ENCODE peak calls at places on chromosomes 1 and 21, in ten cellular contexts. P, Z, H, Y, C, O, V, F, N and Q are unnamed samples.

GRCh38 chr1:61950418-61950817 is 208.1 kb downstream of the PATJ start:
- DNase-seq in N (peak), P (no peak), O (no peak), Z (no peak), Y (no peak), F (no peak), H (no peak), C (no peak), V (no peak), Q (no peak)

GRCh38 chr1:207049974-207050391 is 1.0 kb downstream of the YOD1 start:
- DNase-seq in P (peak), H (no peak), O (peak), V (no peak), F (peak), C (peak), N (peak), Y (peak), Z (peak), Q (peak)

GRCh38 chr1:15475737-15476314 is at the start of gene CELA2B:
- DNase-seq in P (no peak), Z (no peak), H (no peak), Y (no peak), V (no peak), N (no peak), O (no peak), C (no peak), F (no peak), Q (no peak)

GRCh38 chr1:244603498-244603897 is 49.4 kb upstream of the DESI2 start:
- DNase-seq in C (peak), P (peak), Y (no peak), O (peak), V (no peak), Z (no peak), F (no peak), N (peak), H (no peak), Q (peak)

GRCh38 chr21:36211660-36212512 is 55.3 kb downstream of the DOP1B start:
- DNase-seq in F (no peak), V (no peak), C (no peak), Z (no peak), Y (no peak), O (no peak), H (no peak), N (peak), P (no peak), Q (no peak)

GRCh38 chr1:197467881-197468280 is 199.8 kb downstream of the CRB1 start:
- DNase-seq in O (no peak), V (no peak), Z (no peak), C (no peak), F (no peak), N (peak), H (no peak), Y (no peak), P (no peak), Q (no peak)

GRCh38 chr1:32521165-32521564 is 18.1 kb upstream of the ZBTB8A start:
- DNase-seq in F (no peak), Y (no peak), O (no peak), H (no peak), N (no peak), C (no peak), V (no peak), P (no peak), Z (no peak), Q (no peak)

GRCh38 chr1:156676820-156677615 is at the start of gene NES:
- DNase-seq in O (peak), Y (peak), C (no peak), P (no peak), V (no peak), F (no peak), Z (no peak), H (no peak), N (peak), Q (peak)

GRCh38 chr1:84367219-84367618 is 31.1 kb upstream of the DNASE2B start:
- DNase-seq in Z (no peak), Y (no peak), O (no peak), V (no peak), N (no peak), H (no peak), C (no peak), F (no peak), P (no peak), Q (no peak)

GRCh38 chr1:44377925-44378784 is 23.1 kb upstream of the ERI3 start:
- DNase-seq in V (peak), C (peak), N (peak), P (peak), H (no peak), F (no peak), O (peak), Y (peak), Z (peak), Q (peak)

GRCh38 chr1:51032936-51033335 is 62.9 kb downstream of the CDKN2C start:
- DNase-seq in V (no peak), P (no peak), N (no peak), Z (no peak), C (no peak), Y (no peak), O (no peak), F (no peak), H (no peak), Q (no peak)

GRCh38 chr1:53462769-53463501 is 3.7 kb downstream of the DMRTB1 start:
- DNase-seq in O (no peak), P (no peak), C (no peak), H (no peak), Y (no peak), F (no peak), V (no peak), Z (no peak), N (no peak), Q (no peak)

GRCh38 chr1:34332996-34333395 is 156.3 kb downstream of the C1orf94 start:
- DNase-seq in C (no peak), O (no peak), Z (no peak), N (no peak), H (no peak), Y (no peak), V (no peak), F (no peak), P (no peak), Q (no peak)

GRCh38 chr1:226107471-226108460 is 45.2 kb downstream of the H3-3A start:
- DNase-seq in O (no peak), H (no peak), N (no peak), P (peak), Y (no peak), F (no peak), C (no peak), Z (no peak), V (no peak), Q (no peak)

GRCh38 chr1:115761601-115762302 is 6.8 kb downstream of the CASQ2 start:
- DNase-seq in C (no peak), P (no peak), H (no peak), V (no peak), F (no peak), O (no peak), N (peak), Y (peak), Z (no peak), Q (no peak)

GRCh38 chr1:18201997-18202719 is 94.6 kb downstream of the IGSF21 start:
- DNase-seq in C (no peak), O (peak), P (no peak), V (no peak), H (no peak), Z (no peak), N (no peak), Y (no peak), F (no peak), Q (no peak)

GRCh38 chr1:65476327-65476726 is 55.9 kb downstream of the LEPR start:
- DNase-seq in C (no peak), O (no peak), P (no peak), V (no peak), H (no peak), N (no peak), Y (no peak), F (no peak), Z (no peak), Q (no peak)

GRCh38 chr1:47559944-47560695 is 122.3 kb downstream of the FOXD2 start:
- DNase-seq in F (no peak), C (no peak), Y (peak), P (no peak), V (no peak), N (no peak), O (no peak), Z (no peak), H (no peak), Q (no peak)

GRCh38 chr21:31798842-31799691 is 67.1 kb upstream of the SCAF4 start:
- DNase-seq in V (no peak), P (no peak), Y (no peak), H (no peak), O (no peak), C (no peak), F (no peak), Z (no peak), N (no peak), Q (no peak)

GRCh38 chr1:156276966-156277381 is 5.7 kb downstream of the SMG5 start:
- DNase-seq in Y (no peak), V (no peak), Z (no peak), P (no peak), F (no peak), O (no peak), H (no peak), C (no peak), N (peak), Q (no peak)

GRCh38 chr1:4268890-4269286 is 368.8 kb upstream of the C1orf174 start:
- DNase-seq in V (no peak), C (no peak), Y (no peak), O (no peak), H (no peak), F (no peak), Z (no peak), N (no peak), P (no peak), Q (no peak)

GRCh38 chr1:25148673-25149300 is 83.5 kb downstream of the SYF2 start:
- DNase-seq in V (peak), O (peak), Z (peak), P (peak), H (no peak), N (peak), C (peak), Y (peak), F (no peak), Q (no peak)

GRCh38 chr1:47190807-47191206 is 971 bp upstream of the PDZK1IP1 start:
- DNase-seq in O (no peak), F (no peak), C (no peak), H (no peak), Y (no peak), P (no peak), V (no peak), Z (no peak), N (no peak), Q (no peak)

GRCh38 chr21:29256125-29256895 is 42.4 kb upstream of the BACH1 start:
- DNase-seq in F (no peak), H (no peak), V (no peak), C (no peak), P (no peak), O (no peak), N (no peak), Y (no peak), Z (no peak), Q (no peak)

GRCh38 chr1:9352364-9353140 is 59.9 kb downstream of the SPSB1 start:
- DNase-seq in V (no peak), F (no peak), N (no peak), O (peak), Z (no peak), Y (no peak), H (no peak), P (no peak), C (no peak), Q (peak)

GRCh38 chr1:98119793-98120192 is 199.0 kb upstream of the DPYD start:
- DNase-seq in H (no peak), Z (no peak), N (peak), P (no peak), F (no peak), V (no peak), Y (no peak), O (no peak), C (no peak), Q (no peak)

GRCh38 chr1:199123615-199124014 is 484.8 kb downstream of the PTPRC start:
- DNase-seq in H (no peak), V (no peak), O (no peak), Y (no peak), Z (no peak), C (peak), F (no peak), P (no peak), N (peak), Q (no peak)

GRCh38 chr1:8424539-8425116 is 106.7 kb downstream of the SLC45A1 start:
- DNase-seq in O (peak), Z (peak), V (no peak), Y (peak), F (peak), C (peak), P (peak), H (peak), N (peak), Q (no peak)

GRCh38 chr1:39407889-39408640 is 83.4 kb upstream of the BMP8A start:
- DNase-seq in H (no peak), V (no peak), N (no peak), Z (no peak), Y (peak), F (no peak), O (no peak), P (no peak), C (no peak), Q (peak)

GRCh38 chr1:162302660-162303344 is 73.9 kb downstream of the SPATA46 start:
- DNase-seq in Z (no peak), P (no peak), N (peak), C (no peak), F (no peak), H (no peak), Y (no peak), O (no peak), V (no peak), Q (no peak)

GRCh38 chr1:215273838-215274516 is 191.4 kb downstream of the KCNK2 start:
- DNase-seq in N (peak), P (no peak), F (no peak), O (no peak), Y (no peak), H (no peak), C (no peak), V (no peak), Z (no peak), Q (no peak)

GRCh38 chr1:154895779-154896178 is 25.7 kb upstream of the KCNN3 start:
- DNase-seq in N (no peak), H (no peak), Z (no peak), Y (no peak), O (no peak), P (no peak), V (no peak), F (no peak), C (no peak), Q (no peak)

GRCh38 chr1:24062221-24062620 is 49.7 kb downstream of the MYOM3 start:
- DNase-seq in C (no peak), H (no peak), V (no peak), N (no peak), F (no peak), P (no peak), Z (no peak), Y (no peak), O (no peak), Q (no peak)

GRCh38 chr1:180309338-180309737 is 79.3 kb downstream of the LHX4 start:
- DNase-seq in C (no peak), N (peak), H (no peak), Y (no peak), O (no peak), V (no peak), Z (no peak), P (no peak), F (no peak), Q (no peak)

GRCh38 chr1:16006552-16007485 is 2.8 kb downstream of the SRARP start:
- DNase-seq in O (no peak), Z (no peak), C (no peak), V (no peak), F (no peak), Y (no peak), P (no peak), H (no peak), N (peak), Q (no peak)

GRCh38 chr21:32626633-32627196 is 14.5 kb upstream of the CFAP298 start:
- DNase-seq in F (no peak), C (no peak), Y (no peak), O (no peak), N (peak), P (no peak), Z (no peak), V (no peak), H (no peak), Q (no peak)

GRCh38 chr1:240352769-240353168 is 259.2 kb downstream of the GREM2 start:
- DNase-seq in Y (no peak), Z (no peak), P (no peak), C (no peak), H (no peak), V (no peak), O (no peak), F (no peak), N (peak), Q (no peak)

GRCh38 chr1:39104158-39105060 is 78.3 kb downstream of the NDUFS5 start:
- DNase-seq in C (no peak), O (peak), P (no peak), Y (no peak), N (peak), F (no peak), Z (no peak), V (no peak), H (no peak), Q (peak)

GRCh38 chr1:206005234-206005633 is 2.0 kb upstream of the RAB7B start:
- DNase-seq in H (no peak), P (no peak), C (no peak), Y (no peak), Z (no peak), V (no peak), F (no peak), O (no peak), N (no peak), Q (no peak)